ENCODE peak calls at places on chromosomes 4 and X, in eight cellular contexts. L is Kasumi-1, U is T-cell, G is fibroblast of mammary gland, F is tibial artery, M is posterior cingulate gyrus, B is ELR, I is C1 segment of cervical spinal cord. K is an unnamed sample.

GRCh38 chr4:170040031-170040680 is 14.0 kb upstream of the MFAP3L start:
- DNase-seq in L (no peak), U (no peak), G (no peak), F (no peak), M (no peak), B (no peak), I (no peak), K (no peak)

GRCh38 chrX:45850775-45851433 is 650.2 kb upstream of the DIPK2B start:
- DNase-seq in L (no peak), U (peak), G (peak), F (no peak), M (no peak), B (peak), I (no peak), K (no peak)

GRCh38 chr4:9898596-9899345 is 117.3 kb downstream of the DRD5 start:
- DNase-seq in L (peak), U (no peak), G (peak), F (no peak), M (no peak), B (no peak), I (peak), K (no peak)

GRCh38 chr4:37243722-37244582 is 591 bp upstream of the NWD2 start:
- DNase-seq in L (no peak), U (no peak), G (peak), F (no peak), M (peak), B (no peak), I (no peak), K (no peak)

GRCh38 chrX:100750901-100751300 is 19.0 kb upstream of the SYTL4 start:
- DNase-seq in L (no peak), U (no peak), G (no peak), F (no peak), M (no peak), B (peak), I (no peak), K (no peak)

GRCh38 chr4:109169160-109169559 is 133.3 kb downstream of the COL25A1 start:
- DNase-seq in L (no peak), U (no peak), G (peak), F (no peak), M (no peak), B (no peak), I (no peak), K (no peak)

GRCh38 chrX:119605398-119605738 is 856 bp downstream of the NKRF start:
- DNase-seq in L (no peak), U (no peak), G (no peak), F (no peak), M (no peak), B (peak), I (no peak), K (no peak)

GRCh38 chr4:140935259-140935658 is 179.1 kb upstream of the TBC1D9 start:
- DNase-seq in L (no peak), U (no peak), G (peak), F (no peak), M (no peak), B (no peak), I (no peak), K (no peak)

GRCh38 chrX:40154853-40155616 is 57.3 kb upstream of the BCOR start:
- DNase-seq in L (no peak), U (no peak), G (peak), F (peak), M (no peak), B (peak), I (peak), K (no peak)

GRCh38 chrX:56766554-56767412 is 37.7 kb downstream of the NBDY start:
- DNase-seq in L (no peak), U (no peak), G (peak), F (no peak), M (peak), B (peak), I (no peak), K (no peak)

GRCh38 chr4:72084587-72085011 is 52.8 kb downstream of the NPFFR2 start:
- DNase-seq in L (no peak), U (no peak), G (no peak), F (no peak), M (no peak), B (peak), I (no peak), K (no peak)

GRCh38 chr4:158410272-158410671 is 111.4 kb upstream of the RXFP1 start:
- DNase-seq in L (peak), U (no peak), G (peak), F (no peak), M (no peak), B (peak), I (no peak), K (no peak)

GRCh38 chr4:1476140-1476513 is 69.9 kb upstream of the NKX1-1 start:
- DNase-seq in L (no peak), U (no peak), G (no peak), F (no peak), M (peak), B (no peak), I (no peak), K (no peak)

GRCh38 chr4:174256277-174256713 is 27.2 kb downstream of the FBXO8 start:
- DNase-seq in L (no peak), U (no peak), G (peak), F (no peak), M (no peak), B (peak), I (no peak), K (no peak)

GRCh38 chr4:20272411-20272872 is 20.7 kb downstream of the SLIT2 start:
- DNase-seq in L (no peak), U (no peak), G (peak), F (no peak), M (no peak), B (peak), I (no peak), K (no peak)

GRCh38 chrX:153829549-153829798 is 870 bp downstream of the PDZD4 start:
- DNase-seq in L (no peak), U (no peak), G (no peak), F (no peak), M (no peak), B (no peak), I (no peak), K (no peak)

GRCh38 chr4:14627038-14627437 is 375.2 kb upstream of the CPEB2 start:
- DNase-seq in L (no peak), U (no peak), G (no peak), F (no peak), M (no peak), B (no peak), I (no peak), K (no peak)

GRCh38 chr4:123102897-123103489 is 180.6 kb upstream of the NUDT6 start:
- DNase-seq in L (peak), U (no peak), G (peak), F (no peak), M (no peak), B (peak), I (no peak), K (no peak)

GRCh38 chr4:151961456-151961855 is 200.6 kb upstream of the GATB start:
- DNase-seq in L (no peak), U (no peak), G (no peak), F (no peak), M (no peak), B (no peak), I (no peak), K (no peak)

GRCh38 chr4:54902261-54902660 is 223.1 kb downstream of the KDR start:
- DNase-seq in L (no peak), U (no peak), G (no peak), F (no peak), M (no peak), B (no peak), I (no peak), K (no peak)

GRCh38 chrX:394830-395229 is 8.1 kb upstream of the PPP2R3B start:
- DNase-seq in L (no peak), U (no peak), G (no peak), F (no peak), M (peak), B (no peak), I (no peak), K (no peak)

GRCh38 chr4:106301393-106302084 is 14.5 kb downstream of the TBCK start:
- DNase-seq in L (no peak), U (no peak), G (peak), F (no peak), M (no peak), B (no peak), I (no peak), K (no peak)

GRCh38 chr4:74632634-74633033 is 161.7 kb downstream of the BTC start:
- DNase-seq in L (peak), U (peak), G (peak), F (peak), M (no peak), B (peak), I (no peak), K (peak)

K was measured in non-pigmented ciliary epithelial cell.